ENCODE peak calls at places on chromosome 15, in ten cellular contexts. One of them, this sample, is unnamed.

GRCh38 chr15:100769043-100769974 is 110.3 kb upstream of the ALDH1A3 start:
- DNase-seq in endothelial cell: no peak
- DNase-seq in NB4: no peak
- DNase-seq in Calu3: no peak
- DNase-seq in choroid plexus epithelial cell: no peak
- DNase-seq in AG09309: no peak
- DNase-seq in body of pancreas: no peak
- DNase-seq in astrocyte of the cerebellum: no peak
- DNase-seq in cardiac fibroblast: no peak
- DNase-seq in kidney epithelial cell: no peak
- DNase-seq in this sample: peak

GRCh38 chr15:60374628-60375081 is 23.1 kb downstream of the ANXA2 start:
- DNase-seq in Calu3: peak
- DNase-seq in AG09309: peak
- DNase-seq in cardiac fibroblast: peak
- DNase-seq in endothelial cell: no peak
- DNase-seq in NB4: no peak
- DNase-seq in body of pancreas: peak
- DNase-seq in choroid plexus epithelial cell: peak
- DNase-seq in kidney epithelial cell: peak
- DNase-seq in astrocyte of the cerebellum: peak
- DNase-seq in this sample: no peak

GRCh38 chr15:41879321-41879845 is 14.5 kb downstream of the SPTBN5 start:
- DNase-seq in body of pancreas: no peak
- DNase-seq in NB4: no peak
- DNase-seq in AG09309: no peak
- DNase-seq in cardiac fibroblast: no peak
- DNase-seq in kidney epithelial cell: no peak
- DNase-seq in Calu3: no peak
- DNase-seq in endothelial cell: no peak
- DNase-seq in choroid plexus epithelial cell: no peak
- DNase-seq in astrocyte of the cerebellum: no peak
- DNase-seq in this sample: no peak

GRCh38 chr15:65896231-65896630 is 26.9 kb downstream of the RAB11A start:
- DNase-seq in AG09309: no peak
- DNase-seq in choroid plexus epithelial cell: peak
- DNase-seq in body of pancreas: no peak
- DNase-seq in kidney epithelial cell: no peak
- DNase-seq in Calu3: no peak
- DNase-seq in astrocyte of the cerebellum: no peak
- DNase-seq in NB4: no peak
- DNase-seq in cardiac fibroblast: peak
- DNase-seq in endothelial cell: no peak
- DNase-seq in this sample: no peak

GRCh38 chr15:23648920-23649515 is 1.4 kb upstream of the MAGEL2 start:
- DNase-seq in choroid plexus epithelial cell: peak
- DNase-seq in NB4: peak
- DNase-seq in endothelial cell: peak
- DNase-seq in kidney epithelial cell: no peak
- DNase-seq in Calu3: no peak
- DNase-seq in AG09309: no peak
- DNase-seq in astrocyte of the cerebellum: no peak
- DNase-seq in cardiac fibroblast: no peak
- DNase-seq in body of pancreas: peak
- DNase-seq in this sample: no peak

GRCh38 chr15:78212546-78213424 is 21.6 kb downstream of the ACSBG1 start:
- DNase-seq in endothelial cell: no peak
- DNase-seq in body of pancreas: peak
- DNase-seq in cardiac fibroblast: peak
- DNase-seq in NB4: peak
- DNase-seq in Calu3: peak
- DNase-seq in AG09309: peak
- DNase-seq in choroid plexus epithelial cell: peak
- DNase-seq in astrocyte of the cerebellum: peak
- DNase-seq in kidney epithelial cell: peak
- DNase-seq in this sample: no peak

GRCh38 chr15:80695099-80695910 is at the start of gene ABHD17C:
- DNase-seq in astrocyte of the cerebellum: no peak
- DNase-seq in Calu3: peak
- DNase-seq in AG09309: no peak
- DNase-seq in cardiac fibroblast: peak
- DNase-seq in body of pancreas: peak
- DNase-seq in NB4: peak
- DNase-seq in kidney epithelial cell: no peak
- DNase-seq in endothelial cell: peak
- DNase-seq in choroid plexus epithelial cell: peak
- DNase-seq in this sample: no peak

GRCh38 chr15:66819084-66819483 is 117.0 kb downstream of the SMAD6 start:
- DNase-seq in Calu3: peak
- DNase-seq in body of pancreas: no peak
- DNase-seq in choroid plexus epithelial cell: no peak
- DNase-seq in kidney epithelial cell: no peak
- DNase-seq in NB4: peak
- DNase-seq in endothelial cell: no peak
- DNase-seq in cardiac fibroblast: no peak
- DNase-seq in AG09309: no peak
- DNase-seq in astrocyte of the cerebellum: no peak
- DNase-seq in this sample: no peak

GRCh38 chr15:71747128-71748083 is 62.9 kb upstream of the NR2E3 start:
- DNase-seq in endothelial cell: no peak
- DNase-seq in Calu3: peak
- DNase-seq in NB4: peak
- DNase-seq in body of pancreas: no peak
- DNase-seq in astrocyte of the cerebellum: peak
- DNase-seq in AG09309: peak
- DNase-seq in kidney epithelial cell: peak
- DNase-seq in cardiac fibroblast: peak
- DNase-seq in choroid plexus epithelial cell: peak
- DNase-seq in this sample: no peak

GRCh38 chr15:40096094-40096876 is 12.4 kb downstream of the BMF start:
- DNase-seq in Calu3: no peak
- DNase-seq in AG09309: no peak
- DNase-seq in kidney epithelial cell: no peak
- DNase-seq in body of pancreas: no peak
- DNase-seq in cardiac fibroblast: no peak
- DNase-seq in NB4: no peak
- DNase-seq in endothelial cell: no peak
- DNase-seq in choroid plexus epithelial cell: no peak
- DNase-seq in astrocyte of the cerebellum: no peak
- DNase-seq in this sample: no peak

GRCh38 chr15:66402885-66403284 is 16.2 kb downstream of the MAP2K1 start:
- DNase-seq in choroid plexus epithelial cell: no peak
- DNase-seq in endothelial cell: no peak
- DNase-seq in AG09309: no peak
- DNase-seq in NB4: no peak
- DNase-seq in cardiac fibroblast: no peak
- DNase-seq in body of pancreas: no peak
- DNase-seq in kidney epithelial cell: no peak
- DNase-seq in astrocyte of the cerebellum: no peak
- DNase-seq in Calu3: no peak
- DNase-seq in this sample: no peak

GRCh38 chr15:63833246-63833696 is 477 bp downstream of the HERC1 start:
- DNase-seq in body of pancreas: peak
- DNase-seq in AG09309: no peak
- DNase-seq in Calu3: peak
- DNase-seq in NB4: peak
- DNase-seq in choroid plexus epithelial cell: peak
- DNase-seq in endothelial cell: peak
- DNase-seq in kidney epithelial cell: no peak
- DNase-seq in astrocyte of the cerebellum: no peak
- DNase-seq in cardiac fibroblast: peak
- DNase-seq in this sample: no peak

GRCh38 chr15:60326824-60327654 is 70.7 kb downstream of the ANXA2 start:
- DNase-seq in kidney epithelial cell: no peak
- DNase-seq in choroid plexus epithelial cell: peak
- DNase-seq in body of pancreas: no peak
- DNase-seq in AG09309: peak
- DNase-seq in Calu3: peak
- DNase-seq in cardiac fibroblast: peak
- DNase-seq in endothelial cell: peak
- DNase-seq in astrocyte of the cerebellum: peak
- DNase-seq in NB4: peak
- DNase-seq in this sample: no peak

GRCh38 chr15:64833690-64834089 is 8.0 kb upstream of the PLEKHO2 start:
- DNase-seq in endothelial cell: no peak
- DNase-seq in cardiac fibroblast: no peak
- DNase-seq in astrocyte of the cerebellum: no peak
- DNase-seq in choroid plexus epithelial cell: no peak
- DNase-seq in kidney epithelial cell: no peak
- DNase-seq in NB4: no peak
- DNase-seq in AG09309: no peak
- DNase-seq in Calu3: no peak
- DNase-seq in body of pancreas: no peak
- DNase-seq in this sample: no peak

GRCh38 chr15:64837502-64837901 is 4.2 kb upstream of the PLEKHO2 start:
- DNase-seq in choroid plexus epithelial cell: no peak
- DNase-seq in cardiac fibroblast: no peak
- DNase-seq in endothelial cell: no peak
- DNase-seq in astrocyte of the cerebellum: no peak
- DNase-seq in kidney epithelial cell: no peak
- DNase-seq in body of pancreas: no peak
- DNase-seq in NB4: peak
- DNase-seq in Calu3: no peak
- DNase-seq in AG09309: no peak
- DNase-seq in this sample: no peak

GRCh38 chr15:64841258-64842098 is at the start of gene PLEKHO2:
- DNase-seq in AG09309: peak
- DNase-seq in Calu3: peak
- DNase-seq in choroid plexus epithelial cell: peak
- DNase-seq in astrocyte of the cerebellum: peak
- DNase-seq in NB4: peak
- DNase-seq in kidney epithelial cell: peak
- DNase-seq in body of pancreas: peak
- DNase-seq in cardiac fibroblast: peak
- DNase-seq in endothelial cell: peak
- DNase-seq in this sample: peak

DNA sequence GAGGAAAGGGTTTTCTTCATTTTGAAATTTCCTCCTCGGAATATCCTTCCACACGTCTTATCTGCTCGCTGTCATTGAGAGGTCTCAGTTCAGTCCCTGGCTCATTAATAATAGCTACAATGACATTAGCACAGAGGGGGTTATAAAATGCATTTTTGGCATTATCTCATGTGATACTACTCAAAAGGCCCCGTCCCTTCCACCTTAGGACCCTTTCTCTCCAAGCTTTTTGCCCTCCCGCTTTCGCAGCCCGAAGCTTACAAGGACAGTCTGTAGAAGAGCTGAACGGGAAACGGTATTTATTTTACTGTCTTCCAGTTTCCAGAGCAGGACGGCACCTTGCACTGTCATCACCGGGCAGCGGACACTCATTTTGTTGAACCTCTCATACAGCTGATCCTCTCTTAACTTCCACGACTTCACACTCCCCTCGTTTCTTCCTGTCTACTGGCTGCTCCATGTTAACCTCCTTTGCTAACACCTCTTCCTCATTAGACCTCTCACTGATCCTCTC is 5.6 kb upstream of the PLEKHO2 start:
- DNase-seq in NB4: no peak
- DNase-seq in cardiac fibroblast: no peak
- DNase-seq in astrocyte of the cerebellum: no peak
- DNase-seq in choroid plexus epithelial cell: no peak
- DNase-seq in endothelial cell: no peak
- DNase-seq in AG09309: no peak
- DNase-seq in Calu3: no peak
- DNase-seq in kidney epithelial cell: no peak
- DNase-seq in body of pancreas: no peak
- DNase-seq in this sample: no peak
- TF ChIP-seq CTCF in NB4: no peak
- TF ChIP-seq CTCF in cardiac fibroblast: no peak
- TF ChIP-seq CTCF in astrocyte of the cerebellum: no peak
- TF ChIP-seq CTCF in choroid plexus epithelial cell: no peak
- TF ChIP-seq CTCF in endothelial cell: no peak
- TF ChIP-seq CTCF in AG09309: no peak
- TF ChIP-seq CTCF in Calu3: peak
- TF ChIP-seq CTCF in kidney epithelial cell: no peak
- TF ChIP-seq CTCF in body of pancreas: no peak
- TF ChIP-seq CTCF in this sample: peak

GRCh38 chr15:96462768-96463167 is 132.3 kb downstream of the NR2F2 start:
- DNase-seq in choroid plexus epithelial cell: peak
- DNase-seq in kidney epithelial cell: no peak
- DNase-seq in AG09309: no peak
- DNase-seq in body of pancreas: no peak
- DNase-seq in endothelial cell: no peak
- DNase-seq in Calu3: no peak
- DNase-seq in astrocyte of the cerebellum: no peak
- DNase-seq in cardiac fibroblast: peak
- DNase-seq in NB4: no peak
- DNase-seq in this sample: no peak
- TF ChIP-seq CTCF in choroid plexus epithelial cell: peak
- TF ChIP-seq CTCF in kidney epithelial cell: no peak
- TF ChIP-seq CTCF in AG09309: peak
- TF ChIP-seq CTCF in body of pancreas: no peak
- TF ChIP-seq CTCF in endothelial cell: no peak
- TF ChIP-seq CTCF in Calu3: peak
- TF ChIP-seq CTCF in astrocyte of the cerebellum: peak
- TF ChIP-seq CTCF in cardiac fibroblast: no peak
- TF ChIP-seq CTCF in NB4: no peak
- TF ChIP-seq CTCF in this sample: peak

DNA sequence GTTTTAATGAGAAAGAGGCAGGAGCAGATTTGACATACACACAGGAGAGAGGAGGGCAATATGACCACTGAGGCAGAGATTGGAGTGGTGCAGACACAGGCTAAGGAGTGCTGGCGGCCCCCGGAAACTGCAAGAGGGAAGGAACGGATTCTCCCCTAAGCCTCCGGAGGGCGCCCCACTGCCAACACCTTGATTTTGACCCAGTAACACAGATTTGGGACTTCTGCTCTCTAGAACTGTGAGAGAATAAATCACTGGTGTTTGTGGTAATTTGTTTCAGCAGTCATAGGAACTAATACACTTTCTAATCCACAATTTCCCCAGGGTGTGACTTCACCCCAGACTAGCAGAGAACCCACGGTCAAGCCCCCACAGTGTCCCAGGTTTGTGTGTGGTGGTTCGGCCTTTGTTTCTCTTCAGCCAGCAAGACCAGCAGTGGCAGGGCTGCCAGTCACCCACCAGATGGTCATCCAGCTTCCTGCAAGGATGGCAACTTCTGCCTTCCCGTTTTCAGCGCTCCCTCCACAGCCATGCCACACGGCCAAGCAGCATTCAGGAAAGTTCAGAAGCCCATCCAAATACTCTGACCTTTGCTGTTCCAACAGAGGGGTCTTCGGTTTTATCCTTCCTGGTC is 23.6 kb upstream of the TSPAN3 start:
- DNase-seq in astrocyte of the cerebellum: no peak
- DNase-seq in kidney epithelial cell: no peak
- DNase-seq in Calu3: no peak
- DNase-seq in body of pancreas: no peak
- DNase-seq in AG09309: no peak
- DNase-seq in choroid plexus epithelial cell: no peak
- DNase-seq in endothelial cell: no peak
- DNase-seq in cardiac fibroblast: no peak
- DNase-seq in NB4: no peak
- DNase-seq in this sample: no peak
- TF ChIP-seq CTCF in astrocyte of the cerebellum: peak
- TF ChIP-seq CTCF in kidney epithelial cell: no peak
- TF ChIP-seq CTCF in Calu3: no peak
- TF ChIP-seq CTCF in body of pancreas: no peak
- TF ChIP-seq CTCF in AG09309: peak
- TF ChIP-seq CTCF in choroid plexus epithelial cell: peak
- TF ChIP-seq CTCF in endothelial cell: no peak
- TF ChIP-seq CTCF in cardiac fibroblast: peak
- TF ChIP-seq CTCF in NB4: peak
- TF ChIP-seq CTCF in this sample: peak

GRCh38 chr15:29656636-29657475 is 165.4 kb downstream of the TJP1 start:
- DNase-seq in kidney epithelial cell: no peak
- DNase-seq in body of pancreas: peak
- DNase-seq in AG09309: no peak
- DNase-seq in endothelial cell: peak
- DNase-seq in astrocyte of the cerebellum: no peak
- DNase-seq in Calu3: no peak
- DNase-seq in choroid plexus epithelial cell: peak
- DNase-seq in NB4: no peak
- DNase-seq in cardiac fibroblast: peak
- DNase-seq in this sample: no peak
- TF ChIP-seq CTCF in kidney epithelial cell: no peak
- TF ChIP-seq CTCF in body of pancreas: no peak
- TF ChIP-seq CTCF in AG09309: no peak
- TF ChIP-seq CTCF in endothelial cell: no peak
- TF ChIP-seq CTCF in astrocyte of the cerebellum: no peak
- TF ChIP-seq CTCF in Calu3: no peak
- TF ChIP-seq CTCF in choroid plexus epithelial cell: peak
- TF ChIP-seq CTCF in NB4: no peak
- TF ChIP-seq CTCF in cardiac fibroblast: no peak
- TF ChIP-seq CTCF in this sample: peak